ENCODE peak calls at places on chromosomes 16 and 17, in nine cellular contexts. S, L, T, M, R, D, O, K and F are unnamed samples.

GRCh38 chr17:49290690-49291326 is 60.2 kb upstream of the PHOSPHO1 start:
- DNase-seq in D (no peak), L (peak), S (peak), O (peak), T (no peak), K (peak), R (no peak), M (peak), F (no peak)

GRCh38 chr17:76544123-76544915 is 4.5 kb downstream of the PRCD start:
- DNase-seq in K (no peak), R (no peak), M (no peak), L (no peak), O (no peak), T (peak), D (peak), S (no peak), F (peak)

GRCh38 chr16:11361751-11362742 is 16.8 kb downstream of the RMI2 start:
- DNase-seq in D (no peak), R (no peak), K (no peak), M (peak), L (no peak), S (no peak), T (no peak), O (peak), F (no peak)

GRCh38 chr16:61993076-61993475 is 43.2 kb downstream of the CDH8 start:
- DNase-seq in R (no peak), L (no peak), D (no peak), O (no peak), M (no peak), T (no peak), K (no peak), S (no peak), F (no peak)

GRCh38 chr16:81755915-81756644 is 23.0 kb upstream of the PLCG2 start:
- DNase-seq in M (no peak), K (no peak), R (no peak), S (no peak), T (peak), D (no peak), O (no peak), L (no peak), F (no peak)

GRCh38 chr16:84571010-84571409 is 46.9 kb downstream of the COTL1 start:
- DNase-seq in M (no peak), O (no peak), S (no peak), T (no peak), L (no peak), R (no peak), K (no peak), D (no peak), F (no peak)

GRCh38 chr17:67157732-67158639 is 87.0 kb downstream of the HELZ start:
- DNase-seq in D (no peak), K (peak), S (peak), O (no peak), M (peak), R (no peak), L (no peak), T (no peak), F (no peak)

GRCh38 chr16:15950869-15951268 is 1.5 kb downstream of the ABCC1 start:
- DNase-seq in K (no peak), O (no peak), M (no peak), R (no peak), L (no peak), D (no peak), S (no peak), T (no peak), F (no peak)

GRCh38 chr16:2165861-2166260 is 10.3 kb downstream of the TRAF7 start:
- DNase-seq in T (no peak), R (no peak), D (no peak), K (no peak), L (no peak), S (no peak), O (no peak), M (no peak), F (no peak)

GRCh38 chr17:65559802-65560627 is 1.4 kb downstream of the AXIN2 start:
- DNase-seq in K (no peak), R (peak), D (no peak), O (no peak), L (no peak), S (no peak), M (peak), T (peak), F (peak)

GRCh38 chr17:67289174-67289876 is 44.3 kb upstream of the HELZ start:
- DNase-seq in M (peak), O (no peak), L (peak), S (no peak), D (peak), R (no peak), T (peak), K (peak), F (peak)

GRCh38 chr17:75111777-75112176 is 2.0 kb downstream of the ARMC7 start:
- DNase-seq in R (no peak), D (no peak), T (no peak), S (no peak), L (no peak), M (no peak), O (no peak), K (no peak), F (no peak)

GRCh38 chr17:77449908-77450741 is 309.4 kb downstream of the SEC14L1 start:
- DNase-seq in S (peak), T (peak), M (peak), D (peak), R (no peak), L (no peak), K (peak), O (no peak), F (peak)

GRCh38 chr16:1790611-1791255 is 2.8 kb downstream of the IGFALS start:
- DNase-seq in M (no peak), K (no peak), D (no peak), O (no peak), S (no peak), L (no peak), R (no peak), T (no peak), F (no peak)

GRCh38 chr16:11051430-11052079 is 107.2 kb downstream of the CLEC16A start:
- DNase-seq in M (no peak), K (no peak), O (no peak), T (no peak), L (no peak), S (no peak), R (no peak), D (no peak), F (no peak)

GRCh38 chr16:11843206-11843605 is 8.1 kb downstream of the RSL1D1 start:
- DNase-seq in S (no peak), M (no peak), L (no peak), R (no peak), D (no peak), K (no peak), T (no peak), O (no peak), F (peak)

GRCh38 chr17:67608691-67609090 is 109.0 kb upstream of the NOL11 start:
- DNase-seq in K (peak), S (no peak), O (no peak), T (no peak), L (no peak), R (no peak), D (no peak), M (peak), F (no peak)

GRCh38 chr16:8912793-8913192 is 30.6 kb downstream of the LITAFD start:
- DNase-seq in M (no peak), S (no peak), T (no peak), L (no peak), R (no peak), D (no peak), O (no peak), K (no peak), F (no peak)

GRCh38 chr17:1223662-1224061 is 43.9 kb upstream of the ABR start:
- DNase-seq in R (no peak), O (no peak), S (no peak), K (no peak), M (no peak), T (no peak), D (no peak), L (no peak), F (no peak)

GRCh38 chr17:78396436-78397335 is 18.2 kb downstream of the PGS1 start:
- DNase-seq in D (peak), R (no peak), M (no peak), T (peak), O (no peak), L (no peak), S (peak), K (no peak), F (no peak)

GRCh38 chr16:10619271-10619849 is 39.0 kb upstream of the EMP2 start:
- DNase-seq in S (peak), M (peak), D (peak), R (no peak), O (no peak), T (peak), K (no peak), L (no peak), F (no peak)

GRCh38 chr17:56739376-56739775 is 94.3 kb downstream of the C17orf67 start:
- DNase-seq in D (no peak), O (no peak), M (peak), L (no peak), R (no peak), K (peak), S (no peak), T (no peak), F (no peak)

GRCh38 chr16:86026136-86026905 is 127.4 kb downstream of the IRF8 start:
- DNase-seq in D (no peak), R (peak), L (no peak), S (no peak), M (no peak), O (no peak), K (no peak), T (no peak), F (peak)

GRCh38 chr17:6577686-6578263 is 21.4 kb upstream of the PITPNM3 start:
- DNase-seq in K (no peak), D (no peak), T (no peak), R (no peak), M (no peak), S (peak), O (no peak), L (no peak), F (no peak)

GRCh38 chr16:62041401-62041800 is 5.2 kb upstream of the CDH8 start:
- DNase-seq in M (peak), T (no peak), L (peak), D (peak), O (no peak), K (no peak), S (peak), R (no peak), F (no peak)

GRCh38 chr16:84315422-84315821 is 20.7 kb downstream of the WFDC1 start:
- DNase-seq in M (no peak), L (no peak), T (no peak), R (no peak), S (no peak), K (peak), D (no peak), O (no peak), F (no peak)

GRCh38 chr17:47815106-47815918 is 6.3 kb downstream of the OSBPL7 start:
- DNase-seq in O (no peak), R (no peak), D (no peak), T (no peak), S (no peak), M (no peak), K (no peak), L (no peak), F (peak)

GRCh38 chr17:55480907-55481306 is 30.3 kb downstream of the SMIM36 start:
- DNase-seq in R (no peak), S (no peak), D (no peak), T (no peak), K (no peak), O (no peak), L (no peak), M (no peak), F (no peak)

GRCh38 chr17:81408049-81408448 is 12.8 kb downstream of the BAHCC1 start:
- DNase-seq in L (no peak), R (no peak), K (no peak), T (no peak), M (no peak), S (no peak), D (no peak), O (no peak), F (no peak)

GRCh38 chr16:50611332-50611934 is 63.2 kb downstream of the NKD1 start:
- DNase-seq in D (no peak), L (no peak), K (peak), S (no peak), M (peak), O (no peak), T (no peak), R (no peak), F (no peak)

GRCh38 chr16:57766714-57767348 is 31.3 kb downstream of the KATNB1 start:
- DNase-seq in R (no peak), M (no peak), O (no peak), L (no peak), S (no peak), D (no peak), T (no peak), K (no peak), F (no peak)

GRCh38 chr17:50593321-50593720 is 32.8 kb downstream of the CACNA1G start:
- DNase-seq in O (no peak), K (no peak), D (no peak), M (no peak), R (no peak), L (peak), T (peak), S (no peak), F (no peak)

GRCh38 chr17:5584971-5585794 is 874 bp upstream of the NLRP1 start:
- DNase-seq in D (no peak), O (no peak), R (no peak), T (no peak), S (no peak), K (peak), M (peak), L (no peak), F (no peak)

GRCh38 chr17:78185981-78186688 is 717 bp downstream of the TK1 start:
- DNase-seq in T (peak), R (no peak), S (peak), K (no peak), D (no peak), M (peak), O (peak), L (no peak), F (peak)

GRCh38 chr17:60535382-60536279 is 9.6 kb upstream of the APPBP2 start:
- DNase-seq in R (no peak), T (no peak), D (no peak), K (peak), L (no peak), M (peak), S (no peak), O (no peak), F (no peak)